ENCODE peak calls at places on chromosomes 1 and 21, in four cellular contexts. One of them, this sample, is unnamed.

GRCh38 chr1:27057801-27058647 is 45.4 kb upstream of the TENT5B start:
- DNase-seq in ovary: no peak
- DNase-seq in IMR-90: no peak
- DNase-seq in GM12878: no peak
- DNase-seq in this sample: no peak

GRCh38 chr1:99595441-99595840 is 50.5 kb upstream of the PALMD start:
- DNase-seq in ovary: no peak
- DNase-seq in IMR-90: no peak
- DNase-seq in GM12878: no peak
- DNase-seq in this sample: no peak

GRCh38 chr1:230143534-230143933 is 76.5 kb downstream of the GALNT2 start:
- DNase-seq in ovary: no peak
- DNase-seq in IMR-90: no peak
- DNase-seq in GM12878: no peak
- DNase-seq in this sample: no peak

GRCh38 chr21:46130721-46131720 is 24.4 kb downstream of the FTCD start:
- DNase-seq in ovary: peak
- DNase-seq in IMR-90: no peak
- DNase-seq in GM12878: no peak
- DNase-seq in this sample: no peak

GRCh38 chr1:30657131-30658013 is 66.0 kb downstream of the MATN1 start:
- DNase-seq in ovary: peak
- DNase-seq in IMR-90: no peak
- DNase-seq in GM12878: no peak
- DNase-seq in this sample: no peak

GRCh38 chr1:100736766-100737165 is 17.2 kb downstream of the VCAM1 start:
- DNase-seq in ovary: no peak
- DNase-seq in IMR-90: peak
- DNase-seq in GM12878: no peak
- DNase-seq in this sample: no peak

GRCh38 chr1:201650608-201650933 is 111.6 kb downstream of the NAV1 start:
- DNase-seq in ovary: no peak
- DNase-seq in IMR-90: no peak
- DNase-seq in GM12878: no peak
- DNase-seq in this sample: no peak

GRCh38 chr1:36729716-36730510 is 247.2 kb upstream of the CSF3R start:
- DNase-seq in ovary: no peak
- DNase-seq in IMR-90: no peak
- DNase-seq in GM12878: no peak
- DNase-seq in this sample: no peak

GRCh38 chr1:10694274-10694632 is 102.2 kb downstream of the CASZ1 start:
- DNase-seq in ovary: no peak
- DNase-seq in IMR-90: no peak
- DNase-seq in GM12878: no peak
- DNase-seq in this sample: no peak

GRCh38 chr1:210222288-210223006 is 10.1 kb upstream of the SERTAD4 start:
- DNase-seq in ovary: no peak
- DNase-seq in IMR-90: no peak
- DNase-seq in GM12878: no peak
- DNase-seq in this sample: no peak

GRCh38 chr1:210228158-210228557 is 4.4 kb upstream of the SERTAD4 start:
- DNase-seq in ovary: no peak
- DNase-seq in IMR-90: no peak
- DNase-seq in GM12878: no peak
- DNase-seq in this sample: no peak

GRCh38 chr1:210217482-210217881 is 15.1 kb upstream of the SERTAD4 start:
- DNase-seq in ovary: no peak
- DNase-seq in IMR-90: no peak
- DNase-seq in GM12878: no peak
- DNase-seq in this sample: no peak

GRCh38 chr1:210218047-210218446 is 14.5 kb upstream of the SERTAD4 start:
- DNase-seq in ovary: no peak
- DNase-seq in IMR-90: peak
- DNase-seq in GM12878: no peak
- DNase-seq in this sample: no peak

DNA sequence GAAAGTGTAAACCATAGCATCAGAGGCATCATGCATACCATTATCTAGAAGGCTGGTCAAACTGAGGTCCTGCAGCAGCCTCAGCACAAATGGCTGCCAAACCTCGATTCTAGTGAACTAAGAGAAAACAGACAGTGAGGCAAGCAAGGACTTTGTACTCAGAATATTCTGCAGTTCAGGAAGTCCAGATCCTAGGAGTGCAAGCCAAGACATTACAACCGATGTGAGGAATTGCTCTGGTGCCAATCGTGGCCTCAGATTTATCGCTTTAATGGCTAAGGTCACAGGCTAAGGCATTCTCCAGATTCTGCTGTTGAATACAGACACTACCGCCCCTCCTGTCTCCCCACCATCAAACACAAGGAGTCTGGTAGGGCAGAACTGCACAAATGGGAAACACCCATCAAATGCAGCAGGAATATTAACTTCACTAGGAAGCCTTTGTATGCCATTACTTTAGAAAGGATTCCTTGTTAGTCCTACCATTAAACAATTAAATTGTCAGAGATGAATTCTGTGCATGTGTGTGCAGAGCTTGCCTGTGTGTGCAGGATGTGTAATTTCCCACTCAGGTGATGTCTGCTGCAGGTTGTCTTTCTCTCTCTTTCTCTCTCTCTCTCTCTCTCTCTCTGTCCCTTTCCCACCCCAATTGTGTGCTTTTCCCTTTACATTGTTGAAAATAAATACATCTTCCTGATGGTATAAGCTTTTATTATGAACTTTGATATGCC is 9.3 kb upstream of the SERTAD4 start:
- DNase-seq in ovary: no peak
- DNase-seq in IMR-90: no peak
- DNase-seq in GM12878: no peak
- DNase-seq in this sample: no peak
- TF ChIP-seq POLR2A in ovary: no peak
- TF ChIP-seq POLR2A in IMR-90: no peak
- TF ChIP-seq POLR2A in GM12878: no peak
- TF ChIP-seq POLR2A in this sample: no peak

GRCh38 chr1:204250428-204251030 is 36.7 kb upstream of the GOLT1A start:
- DNase-seq in ovary: no peak
- DNase-seq in IMR-90: peak
- DNase-seq in GM12878: no peak
- DNase-seq in this sample: no peak
- TF ChIP-seq POLR2A in ovary: no peak
- TF ChIP-seq POLR2A in IMR-90: no peak
- TF ChIP-seq POLR2A in GM12878: no peak
- TF ChIP-seq POLR2A in this sample: no peak

GRCh38 chr21:32612999-32613337 is 791 bp upstream of the CFAP298 start:
- DNase-seq in ovary: no peak
- DNase-seq in IMR-90: no peak
- DNase-seq in GM12878: no peak
- DNase-seq in this sample: no peak
- TF ChIP-seq POLR2A in ovary: no peak
- TF ChIP-seq POLR2A in IMR-90: no peak
- TF ChIP-seq POLR2A in GM12878: no peak
- TF ChIP-seq POLR2A in this sample: no peak

GRCh38 chr1:39317910-39318633 is 113.6 kb downstream of the MACF1 start:
- DNase-seq in ovary: no peak
- DNase-seq in IMR-90: no peak
- DNase-seq in GM12878: no peak
- DNase-seq in this sample: no peak
- TF ChIP-seq POLR2A in ovary: no peak
- TF ChIP-seq POLR2A in IMR-90: no peak
- TF ChIP-seq POLR2A in GM12878: no peak
- TF ChIP-seq POLR2A in this sample: no peak

GRCh38 chr21:33478858-33479678 is 706 bp downstream of the TMEM50B start:
- DNase-seq in ovary: peak
- DNase-seq in IMR-90: peak
- DNase-seq in GM12878: no peak
- DNase-seq in this sample: peak

GRCh38 chr21:33478182-33478581 is 1.6 kb downstream of the TMEM50B start:
- DNase-seq in ovary: no peak
- DNase-seq in IMR-90: no peak
- DNase-seq in GM12878: no peak
- DNase-seq in this sample: no peak

GRCh38 chr21:33480481-33481103 is 818 bp upstream of the TMEM50B start:
- DNase-seq in ovary: no peak
- DNase-seq in IMR-90: no peak
- DNase-seq in GM12878: no peak
- DNase-seq in this sample: no peak

GRCh38 chr21:33481314-33481943 is 1.7 kb upstream of the TMEM50B start:
- DNase-seq in ovary: no peak
- DNase-seq in IMR-90: no peak
- DNase-seq in GM12878: no peak
- DNase-seq in this sample: peak

GRCh38 chr21:33479679-33480480 is at the start of gene TMEM50B:
- DNase-seq in ovary: peak
- DNase-seq in IMR-90: peak
- DNase-seq in GM12878: peak
- DNase-seq in this sample: peak
- TF ChIP-seq POLR2A in ovary: peak
- TF ChIP-seq POLR2A in IMR-90: peak
- TF ChIP-seq POLR2A in GM12878: peak
- TF ChIP-seq POLR2A in this sample: peak

DNA sequence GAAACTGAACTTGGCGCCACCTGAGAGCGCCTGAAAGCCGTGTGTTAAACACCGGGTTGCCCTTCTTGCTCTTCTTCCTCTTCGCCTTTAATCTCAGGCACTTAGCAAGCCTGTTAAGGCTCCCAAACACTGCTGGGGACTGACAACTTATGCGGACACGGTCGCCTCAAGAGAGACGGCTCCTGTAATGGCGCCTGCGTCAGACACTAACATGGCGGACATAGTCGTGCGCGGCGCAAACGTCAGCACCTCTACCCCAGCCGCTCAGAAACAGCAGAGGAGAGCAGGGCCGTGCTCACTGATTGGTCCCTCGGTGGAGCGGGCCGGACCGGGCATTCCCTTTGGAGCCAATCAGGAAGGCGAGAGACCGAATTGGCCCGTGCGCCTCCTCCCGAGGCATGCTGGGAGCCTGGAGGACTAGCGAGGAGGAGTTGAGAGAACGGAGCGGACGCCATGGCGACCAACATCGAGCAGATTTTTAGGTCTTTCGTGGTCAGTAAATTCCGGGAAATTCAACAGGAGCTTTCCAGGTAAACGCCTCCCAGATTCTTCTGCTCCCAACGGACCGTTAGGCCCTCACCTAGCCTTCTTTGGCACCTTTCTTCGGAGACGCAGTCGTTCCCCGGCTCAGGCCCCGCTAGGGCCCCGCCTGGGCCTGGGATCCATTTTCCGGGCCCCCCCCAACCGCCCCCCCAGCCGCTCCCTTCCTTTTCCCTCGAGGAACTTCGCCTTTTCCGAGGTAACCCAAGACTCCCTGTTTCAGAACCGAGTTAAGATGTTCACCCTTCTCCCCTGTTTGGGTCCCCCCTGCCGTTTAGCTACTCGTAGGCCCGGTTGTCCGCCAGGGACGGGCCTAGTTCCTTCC is at the start of gene SON:
- DNase-seq in ovary: peak
- DNase-seq in IMR-90: peak
- DNase-seq in GM12878: peak
- DNase-seq in this sample: peak
- TF ChIP-seq POLR2A in ovary: peak
- TF ChIP-seq POLR2A in IMR-90: peak
- TF ChIP-seq POLR2A in GM12878: peak
- TF ChIP-seq POLR2A in this sample: peak

GRCh38 chr1:110605901-110606783 is at the start of gene KCNA2:
- DNase-seq in ovary: peak
- DNase-seq in IMR-90: no peak
- DNase-seq in GM12878: no peak
- DNase-seq in this sample: no peak
- TF ChIP-seq POLR2A in ovary: no peak
- TF ChIP-seq POLR2A in IMR-90: no peak
- TF ChIP-seq POLR2A in GM12878: no peak
- TF ChIP-seq POLR2A in this sample: no peak

GRCh38 chr1:33256335-33256700 is at the start of gene ZNF362:
- DNase-seq in ovary: peak
- DNase-seq in IMR-90: peak
- DNase-seq in GM12878: no peak
- DNase-seq in this sample: peak
- TF ChIP-seq POLR2A in ovary: no peak
- TF ChIP-seq POLR2A in IMR-90: no peak
- TF ChIP-seq POLR2A in GM12878: no peak
- TF ChIP-seq POLR2A in this sample: peak

GRCh38 chr1:109881906-109882287 is 28.8 kb upstream of the CSF1 start:
- DNase-seq in ovary: no peak
- DNase-seq in IMR-90: no peak
- DNase-seq in GM12878: no peak
- DNase-seq in this sample: no peak

GRCh38 chr1:109878531-109878930 is 32.1 kb upstream of the CSF1 start:
- DNase-seq in ovary: no peak
- DNase-seq in IMR-90: no peak
- DNase-seq in GM12878: no peak
- DNase-seq in this sample: no peak

GRCh38 chr1:109877776-109878175 is 32.9 kb upstream of the CSF1 start:
- DNase-seq in ovary: no peak
- DNase-seq in IMR-90: no peak
- DNase-seq in GM12878: no peak
- DNase-seq in this sample: no peak

GRCh38 chr1:109880961-109881894 is 29.4 kb upstream of the CSF1 start:
- DNase-seq in ovary: peak
- DNase-seq in IMR-90: no peak
- DNase-seq in GM12878: no peak
- DNase-seq in this sample: no peak

DNA sequence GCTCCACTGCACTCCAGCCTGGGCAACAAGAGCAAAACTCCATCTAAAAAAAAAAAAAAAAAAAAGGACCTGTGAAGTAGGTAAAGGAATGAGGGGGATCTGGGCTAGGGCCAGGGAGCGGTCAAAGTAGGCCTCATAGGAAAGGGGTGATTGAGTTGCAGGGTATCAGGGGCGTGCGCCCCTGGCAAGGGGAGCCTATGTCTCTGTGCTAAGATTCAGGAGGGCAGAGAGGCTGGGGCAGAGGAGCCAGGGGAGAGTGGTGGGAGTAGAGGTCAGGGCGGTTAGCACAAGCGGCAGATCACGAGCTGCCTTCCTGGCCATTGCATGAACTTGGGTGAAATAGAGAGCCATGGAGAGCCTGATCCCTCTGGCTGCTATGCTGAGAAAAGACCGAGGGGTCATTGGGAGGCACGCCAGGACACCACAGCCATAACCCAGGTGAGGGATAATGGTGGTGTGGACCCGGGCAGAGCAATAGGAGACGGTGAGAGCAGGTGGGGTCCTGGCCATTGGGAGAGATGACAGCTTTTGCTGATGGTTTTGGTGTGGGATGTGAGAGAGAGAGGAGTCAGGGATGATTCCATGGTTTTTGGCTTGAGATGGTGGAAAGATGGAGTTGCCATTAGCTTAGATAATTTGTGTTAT is 30.6 kb upstream of the CSF1 start:
- DNase-seq in ovary: no peak
- DNase-seq in IMR-90: no peak
- DNase-seq in GM12878: no peak
- DNase-seq in this sample: peak
- TF ChIP-seq POLR2A in ovary: no peak
- TF ChIP-seq POLR2A in IMR-90: no peak
- TF ChIP-seq POLR2A in GM12878: no peak
- TF ChIP-seq POLR2A in this sample: no peak

GRCh38 chr1:2199042-2199810 is 4.7 kb upstream of the FAAP20 start:
- DNase-seq in ovary: peak
- DNase-seq in IMR-90: peak
- DNase-seq in GM12878: peak
- DNase-seq in this sample: peak
- TF ChIP-seq POLR2A in ovary: peak
- TF ChIP-seq POLR2A in IMR-90: peak
- TF ChIP-seq POLR2A in GM12878: peak
- TF ChIP-seq POLR2A in this sample: peak

This sample was measured in adrenal gland.